ENCODE peak calls at places on chromosomes 12 and 14, in four cellular contexts. I is PC-9, E is A549, G is neural progenitor cell. J is an unnamed sample.

GRCh38 chr12:123396954-123397353 is 13.0 kb downstream of the KMT5A start:
- DNase-seq in I (no peak), E (no peak), G (no peak), J (no peak)

GRCh38 chr12:1880876-1881275 is 37.6 kb downstream of the CACNA2D4 start:
- DNase-seq in I (no peak), E (no peak), G (no peak), J (no peak)

GRCh38 chr14:30607156-30607780 is 14.9 kb upstream of the SCFD1 start:
- DNase-seq in I (no peak), E (no peak), G (no peak), J (no peak)

GRCh38 chr12:34402228-34402898 is 380.1 kb downstream of the ALG10 start:
- DNase-seq in I (peak; percentile 0), E (no peak), G (no peak), J (peak; percentile 31)

GRCh38 chr12:30000401-30000800 is 216.7 kb upstream of the TMTC1 start:
- DNase-seq in I (no peak), E (no peak), G (no peak), J (no peak)

GRCh38 chr12:127400231-127400630 is 866.7 kb upstream of the TMEM132C start:
- DNase-seq in I (no peak), E (no peak), G (no peak), J (no peak)

GRCh38 chr14:91873476-91874265 is 6.3 kb upstream of the TC2N start:
- DNase-seq in I (no peak), E (no peak), G (no peak), J (no peak)

GRCh38 chr14:69484444-69485113 is at the start of gene PLEKHD1:
- DNase-seq in I (peak; percentile 73), E (no peak), G (peak; percentile 80), J (no peak)

GRCh38 chr12:128449146-128449894 is 182.3 kb downstream of the TMEM132C start:
- DNase-seq in I (no peak), E (no peak), G (no peak), J (no peak)

GRCh38 chr14:89827260-89827659 is 127.3 kb downstream of the EFCAB11 start:
- DNase-seq in I (no peak), E (no peak), G (no peak), J (no peak)

GRCh38 chr14:64053694-64054669 is 201.2 kb downstream of the SYNE2 start:
- DNase-seq in I (no peak), E (no peak), G (no peak), J (no peak)

GRCh38 chr12:34401659-34402227 is 379.4 kb downstream of the ALG10 start:
- DNase-seq in I (peak; percentile 1), E (no peak), G (no peak), J (peak; percentile 34)

GRCh38 chr14:37150414-37150813 is 22.0 kb downstream of the SLC25A21 start:
- DNase-seq in I (no peak), E (peak; percentile 50), G (peak; percentile 48), J (no peak)

GRCh38 chr12:116927244-116927940 is 16.6 kb downstream of the FBXW8 start:
- DNase-seq in I (no peak), E (no peak), G (no peak), J (no peak)

GRCh38 chr14:70808402-70809237 is 693 bp downstream of the MAP3K9 start:
- DNase-seq in I (peak; percentile 51), E (peak; percentile 59), G (peak; percentile 76), J (peak; percentile 80)

GRCh38 chr12:1663440-1664132 is 27.3 kb upstream of the ADIPOR2 start:
- DNase-seq in I (no peak), E (no peak), G (no peak), J (peak; percentile 9)

GRCh38 chr14:26522985-26523384 is 74.8 kb downstream of the NOVA1 start:
- DNase-seq in I (no peak), E (no peak), G (no peak), J (no peak)

GRCh38 chr14:79325071-79325470 is 886.2 kb downstream of the DIO2 start:
- DNase-seq in I (no peak), E (peak; percentile 4), G (no peak), J (no peak)

GRCh38 chr12:120118710-120119097 is 2.2 kb upstream of the RAB35 start:
- DNase-seq in I (no peak), E (no peak), G (no peak), J (no peak)

GRCh38 chr12:130957304-130957621 is 3.6 kb downstream of the ADGRD1 start:
- DNase-seq in I (no peak), E (no peak), G (no peak), J (no peak)

GRCh38 chr14:61186341-61186740 is 94.8 kb downstream of the TMEM30B start:
- DNase-seq in I (no peak), E (no peak), G (no peak), J (no peak)

GRCh38 chr12:76464636-76465166 is 94.9 kb downstream of the OSBPL8 start:
- DNase-seq in I (no peak), E (no peak), G (no peak), J (no peak)

GRCh38 chr12:103928736-103929050 is 1.5 kb upstream of the HSP90B1 start:
- DNase-seq in I (no peak), E (no peak), G (no peak), J (no peak)

GRCh38 chr12:110338754-110339153 is 57.7 kb downstream of the ATP2A2 start:
- DNase-seq in I (no peak), E (no peak), G (no peak), J (no peak)

GRCh38 chr12:180445-180844 is 33.5 kb downstream of the SLC6A12 start:
- DNase-seq in I (no peak), E (no peak), G (no peak), J (no peak)

GRCh38 chr12:130013771-130014484 is 110.1 kb upstream of the TMEM132D start:
- DNase-seq in I (peak; percentile 37), E (peak; percentile 56), G (peak; percentile 84), J (no peak)

GRCh38 chr14:72045885-72046284 is 113.7 kb downstream of the RGS6 start:
- DNase-seq in I (no peak), E (no peak), G (no peak), J (no peak)

GRCh38 chr14:84021433-84021832 is 1508.5 kb upstream of the FLRT2 start:
- DNase-seq in I (no peak), E (no peak), G (no peak), J (no peak)

GRCh38 chr12:66740257-66740656 is 61.4 kb upstream of the GRIP1 start:
- DNase-seq in I (peak; percentile 19), E (no peak), G (no peak), J (no peak)

GRCh38 chr14:76655331-76655730 is 105.9 kb upstream of the VASH1 start:
- DNase-seq in I (no peak), E (no peak), G (no peak), J (no peak)

GRCh38 chr12:4987076-4987775 is 56.5 kb upstream of the KCNA5 start:
- DNase-seq in I (no peak), E (no peak), G (no peak), J (no peak)

GRCh38 chr14:61608245-61609142 is 86.8 kb upstream of the HIF1A start:
- DNase-seq in I (no peak), E (no peak), G (peak; percentile 87), J (no peak)

GRCh38 chr14:75510547-75510946 is 11.7 kb upstream of the BATF start:
- DNase-seq in I (no peak), E (no peak), G (no peak), J (no peak)

GRCh38 chr14:32075636-32076277 is 1.3 kb upstream of the ARHGAP5 start:
- DNase-seq in I (no peak), E (peak; percentile 32), G (peak; percentile 52), J (peak; percentile 71)

GRCh38 chr14:50290306-50290705 is 21.7 kb downstream of the L2HGDH start:
- DNase-seq in I (no peak), E (no peak), G (no peak), J (no peak)

GRCh38 chr14:48805315-48805714 is 780.9 kb downstream of the RPS29 start:
- DNase-seq in I (no peak), E (no peak), G (peak; percentile 51), J (no peak)

GRCh38 chr12:6226002-6226700 is 26.0 kb downstream of the CD9 start:
- DNase-seq in I (no peak), E (no peak), G (no peak), J (no peak)
- H3K4me1 ChIP-seq in I (peaks cover 88% of the 10 kb centered on the region), E (peaks cover 21% of the 10 kb centered on the region), G (peaks cover 35% of the 10 kb centered on the region), J (peaks cover 86% of the 10 kb centered on the region)

GRCh38 chr12:108647936-108648287 is 14.2 kb upstream of the SELPLG start:
- DNase-seq in I (no peak), E (no peak), G (no peak), J (no peak)

GRCh38 chr12:108648371-108648770 is 14.7 kb upstream of the SELPLG start:
- DNase-seq in I (no peak), E (no peak), G (no peak), J (no peak)

GRCh38 chr12:108645686-108646596 is 12.2 kb upstream of the SELPLG start:
- DNase-seq in I (no peak), E (no peak), G (no peak), J (no peak)

GRCh38 chr12:108647199-108647935 is 13.7 kb upstream of the SELPLG start:
- DNase-seq in I (no peak), E (no peak), G (no peak), J (no peak)

DNA sequence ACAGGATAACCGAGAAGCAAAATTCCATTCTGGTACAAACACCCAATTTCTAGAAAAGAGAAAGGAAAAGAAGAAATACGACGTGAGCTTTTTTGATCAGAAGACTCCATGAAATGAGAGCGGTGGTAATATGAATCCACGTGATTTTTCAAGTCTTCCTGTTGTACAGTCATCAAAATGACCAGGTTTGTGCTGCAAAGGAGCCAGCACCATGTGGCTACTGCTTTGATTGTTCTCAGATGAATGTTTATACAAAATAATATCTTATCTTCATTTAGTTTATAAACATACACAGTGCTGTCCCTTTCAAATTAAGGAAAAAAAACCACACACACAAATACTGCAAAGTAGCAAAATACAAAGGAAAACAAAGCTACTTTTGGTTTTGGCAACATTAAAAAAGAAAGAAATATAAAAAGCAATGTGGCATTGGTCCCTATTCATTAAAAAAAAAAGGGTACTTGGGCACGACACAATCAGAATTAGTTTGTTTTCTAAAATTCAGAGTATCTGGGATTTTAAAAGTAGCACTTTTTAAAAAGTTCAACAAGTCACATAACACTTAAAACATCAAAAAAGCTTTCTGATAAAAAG is 13.0 kb upstream of the SELPLG start:
- DNase-seq in I (no peak), E (no peak), G (no peak), J (no peak)
- H3K4me1 ChIP-seq in I (no peaks in the 10 kb centered on the region), E (peaks cover 42% of the 10 kb centered on the region), G (no peaks in the 10 kb centered on the region), J (peaks cover 4% of the 10 kb centered on the region)

GRCh38 chr12:68624933-68625332 is 14.2 kb downstream of the RAP1B start:
- DNase-seq in I (no peak), E (no peak), G (no peak), J (no peak)

GRCh38 chr12:68628698-68629097 is 18.0 kb downstream of the RAP1B start:
- DNase-seq in I (no peak), E (no peak), G (no peak), J (no peak)

GRCh38 chr12:68630050-68630449 is 19.4 kb downstream of the RAP1B start:
- DNase-seq in I (no peak), E (no peak), G (no peak), J (no peak)

GRCh38 chr12:68630598-68630997 is 19.9 kb downstream of the RAP1B start:
- DNase-seq in I (no peak), E (no peak), G (no peak), J (no peak)

GRCh38 chr12:68627673-68628319 is 17.1 kb downstream of the RAP1B start:
- DNase-seq in I (no peak), E (peak; percentile 29), G (no peak), J (no peak)
- H3K4me1 ChIP-seq in I (peaks cover 7% of the 10 kb centered on the region), E (peaks cover 4% of the 10 kb centered on the region), G (no peaks in the 10 kb centered on the region), J (peaks cover 7% of the 10 kb centered on the region)

GRCh38 chr12:93804392-93805179 is 127.4 kb downstream of the CRADD start:
- DNase-seq in I (no peak), E (no peak), G (no peak), J (no peak)
- H3K4me1 ChIP-seq in I (no peaks in the 10 kb centered on the region), E (no peaks in the 10 kb centered on the region), G (peaks cover 7% of the 10 kb centered on the region), J (peaks cover 29% of the 10 kb centered on the region)

GRCh38 chr14:99236386-99237133 is 35.4 kb downstream of the BCL11B start:
- DNase-seq in I (no peak), E (no peak), G (no peak), J (no peak)
- H3K4me1 ChIP-seq in I (no peaks in the 10 kb centered on the region), E (no peaks in the 10 kb centered on the region), G (peaks cover 10% of the 10 kb centered on the region), J (peaks cover 11% of the 10 kb centered on the region)

J was measured in RWPE2.